ENCODE peak calls at places on chromosomes 13 and 19, in five cellular contexts. One of them, this sample, is unnamed.
A peak's percentile ranks its signal among the peaks of the same experiment; 100 is the strongest.

GRCh38 chr13:34001357-34001756 is 183.4 kb downstream of the RFC3 start:
- DNase-seq in H9: no peak
- DNase-seq in kidney: no peak
- DNase-seq in GM13977: no peak
- DNase-seq in MCF 10A: no peak
- DNase-seq in this sample: no peak

GRCh38 chr19:42547927-42548326 is 19.6 kb upstream of the CEACAM1 start:
- DNase-seq in H9: no peak
- DNase-seq in kidney: no peak
- DNase-seq in GM13977: no peak
- DNase-seq in MCF 10A: no peak
- DNase-seq in this sample: no peak

GRCh38 chr13:47433461-47434005 is 536.7 kb upstream of the HTR2A start:
- DNase-seq in H9: no peak
- DNase-seq in kidney: no peak
- DNase-seq in GM13977: no peak
- DNase-seq in MCF 10A: no peak
- DNase-seq in this sample: no peak

GRCh38 chr13:74768521-74769090 is 634.4 kb upstream of the KLF12 start:
- DNase-seq in H9: no peak
- DNase-seq in kidney: no peak
- DNase-seq in GM13977: no peak
- DNase-seq in MCF 10A: no peak
- DNase-seq in this sample: no peak

GRCh38 chr19:16073988-16074387 is 2.3 kb upstream of the TPM4 start:
- DNase-seq in H9: no peak
- DNase-seq in kidney: peak; percentile 23
- DNase-seq in GM13977: no peak
- DNase-seq in MCF 10A: no peak
- DNase-seq in this sample: no peak

GRCh38 chr13:86946734-86947133 is 724.4 kb upstream of the SLITRK5 start:
- DNase-seq in H9: no peak
- DNase-seq in kidney: no peak
- DNase-seq in GM13977: peak; percentile 9
- DNase-seq in MCF 10A: no peak
- DNase-seq in this sample: no peak

GRCh38 chr19:7751157-7751783 is 3.9 kb upstream of the CD209 start:
- DNase-seq in H9: no peak
- DNase-seq in kidney: no peak
- DNase-seq in GM13977: no peak
- DNase-seq in MCF 10A: peak; percentile 15
- DNase-seq in this sample: no peak

GRCh38 chr13:77516342-77516789 is 19.1 kb upstream of the SCEL start:
- DNase-seq in H9: no peak
- DNase-seq in kidney: peak; percentile 69
- DNase-seq in GM13977: no peak
- DNase-seq in MCF 10A: peak; percentile 52
- DNase-seq in this sample: no peak

GRCh38 chr13:29924482-29924884 is 74.1 kb upstream of the UBL3 start:
- DNase-seq in H9: no peak
- DNase-seq in kidney: no peak
- DNase-seq in GM13977: no peak
- DNase-seq in MCF 10A: peak; percentile 46
- DNase-seq in this sample: no peak

GRCh38 chr19:1360818-1361461 is 22.8 kb upstream of the NDUFS7 start:
- DNase-seq in H9: no peak
- DNase-seq in kidney: peak; percentile 92
- DNase-seq in GM13977: no peak
- DNase-seq in MCF 10A: peak; percentile 60
- DNase-seq in this sample: no peak

DNA sequence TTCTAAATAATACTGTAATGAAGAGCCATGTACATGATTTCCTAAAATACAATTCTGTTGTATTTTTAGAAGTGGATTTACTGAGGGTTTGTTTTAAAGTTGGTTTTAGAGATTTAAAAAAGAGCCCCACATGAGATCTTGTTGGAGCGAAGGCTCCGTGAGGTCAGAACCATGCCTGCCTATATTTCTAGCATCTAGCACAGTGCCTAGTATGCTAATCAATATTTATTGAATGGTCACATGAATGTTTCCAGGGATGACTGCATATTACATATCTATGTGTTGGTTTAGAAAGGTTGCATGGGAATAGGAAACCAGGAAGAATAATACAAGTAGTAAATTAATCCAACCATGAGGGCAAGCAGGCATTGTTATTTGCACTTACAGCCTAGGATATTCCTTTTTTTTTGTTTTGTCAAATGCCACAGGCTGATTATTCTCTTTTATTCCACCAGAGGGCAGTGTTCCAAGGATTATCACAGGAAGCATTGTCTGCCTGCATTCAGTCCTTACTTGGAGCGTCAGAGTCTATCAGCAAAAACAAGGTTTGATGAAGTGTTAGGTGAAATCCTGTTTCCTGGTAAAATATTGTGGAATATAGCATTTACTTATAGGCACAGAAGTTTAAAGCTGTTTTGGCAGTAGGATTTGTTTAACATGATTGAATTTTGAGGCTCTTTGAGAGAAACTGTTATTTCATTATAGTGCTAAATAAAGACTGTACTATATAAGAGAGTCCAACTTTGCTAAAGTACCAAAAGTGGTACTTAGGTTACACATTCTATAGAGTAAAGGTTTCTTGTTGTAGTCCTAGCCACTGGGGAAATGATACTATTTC is 46.8 kb downstream of the COG3 start:
- DNase-seq in H9: no peak
- DNase-seq in kidney: no peak
- DNase-seq in GM13977: peak; percentile 65
- DNase-seq in MCF 10A: peak; percentile 71
- DNase-seq in this sample: peak; percentile 65
- TF ChIP-seq CTCF in H9: peak; percentile 87
- TF ChIP-seq CTCF in kidney: peak; percentile 88
- TF ChIP-seq CTCF in GM13977: peak; percentile 68
- TF ChIP-seq CTCF in MCF 10A: peak; percentile 69
- TF ChIP-seq CTCF in this sample: peak; percentile 68

GRCh38 chr19:54391589-54392061 is 23.6 kb upstream of the TTYH1 start:
- DNase-seq in H9: peak; percentile 52
- DNase-seq in kidney: no peak
- DNase-seq in GM13977: no peak
- DNase-seq in MCF 10A: peak; percentile 8
- DNase-seq in this sample: no peak
- TF ChIP-seq CTCF in H9: peak; percentile 48
- TF ChIP-seq CTCF in kidney: no peak
- TF ChIP-seq CTCF in GM13977: no peak
- TF ChIP-seq CTCF in MCF 10A: no peak
- TF ChIP-seq CTCF in this sample: no peak

GRCh38 chr19:30667227-30667626 is 295.0 kb downstream of the ZNF536 start:
- DNase-seq in H9: no peak
- DNase-seq in kidney: no peak
- DNase-seq in GM13977: no peak
- DNase-seq in MCF 10A: no peak
- DNase-seq in this sample: no peak

GRCh38 chr19:30662211-30662861 is 290.2 kb downstream of the ZNF536 start:
- DNase-seq in H9: no peak
- DNase-seq in kidney: no peak
- DNase-seq in GM13977: no peak
- DNase-seq in MCF 10A: no peak
- DNase-seq in this sample: no peak

GRCh38 chr19:30666301-30666803 is 294.2 kb downstream of the ZNF536 start:
- DNase-seq in H9: peak; percentile 75
- DNase-seq in kidney: no peak
- DNase-seq in GM13977: peak; percentile 60
- DNase-seq in MCF 10A: peak; percentile 44
- DNase-seq in this sample: peak; percentile 62

GRCh38 chr19:30665449-30665848 is 293.3 kb downstream of the ZNF536 start:
- DNase-seq in H9: no peak
- DNase-seq in kidney: no peak
- DNase-seq in GM13977: no peak
- DNase-seq in MCF 10A: no peak
- DNase-seq in this sample: no peak

DNA sequence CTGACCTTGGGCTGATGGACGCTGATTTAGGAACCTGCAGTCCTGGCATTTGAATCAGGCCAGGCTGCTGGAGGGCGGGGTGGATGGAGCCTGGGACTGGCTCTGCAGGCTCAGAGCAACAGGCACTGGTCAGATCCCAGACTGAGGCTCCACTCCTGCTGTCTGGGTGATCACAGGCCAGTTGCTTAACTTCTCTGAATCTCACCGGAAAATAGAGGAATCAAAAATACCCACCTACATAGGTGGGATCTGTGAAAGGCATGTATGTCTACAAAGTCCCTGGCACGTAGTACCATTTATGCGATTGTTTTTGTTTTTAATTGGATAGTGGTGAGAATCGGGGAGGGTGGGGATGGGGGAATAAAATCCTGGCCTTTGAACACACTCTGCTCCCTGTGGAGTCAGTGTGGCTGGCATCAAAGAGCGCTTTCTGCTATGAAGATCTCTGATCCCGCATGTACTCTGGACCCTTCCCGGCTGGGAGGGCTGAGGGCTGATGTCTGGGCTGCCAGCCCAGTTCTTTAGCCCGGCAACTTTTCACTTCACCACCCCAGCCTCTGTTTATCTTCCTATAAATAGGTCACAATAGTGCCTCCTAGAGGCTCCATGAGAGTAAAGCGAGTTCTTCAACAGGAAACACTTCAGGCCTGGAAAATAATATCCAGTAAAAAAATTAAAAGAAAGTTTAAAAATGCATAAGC is 292.3 kb downstream of the ZNF536 start:
- DNase-seq in H9: peak; percentile 53
- DNase-seq in kidney: no peak
- DNase-seq in GM13977: no peak
- DNase-seq in MCF 10A: no peak
- DNase-seq in this sample: no peak
- TF ChIP-seq CTCF in H9: peak; percentile 74
- TF ChIP-seq CTCF in kidney: peak; percentile 14
- TF ChIP-seq CTCF in GM13977: no peak
- TF ChIP-seq CTCF in MCF 10A: peak; percentile 11
- TF ChIP-seq CTCF in this sample: no peak

DNA sequence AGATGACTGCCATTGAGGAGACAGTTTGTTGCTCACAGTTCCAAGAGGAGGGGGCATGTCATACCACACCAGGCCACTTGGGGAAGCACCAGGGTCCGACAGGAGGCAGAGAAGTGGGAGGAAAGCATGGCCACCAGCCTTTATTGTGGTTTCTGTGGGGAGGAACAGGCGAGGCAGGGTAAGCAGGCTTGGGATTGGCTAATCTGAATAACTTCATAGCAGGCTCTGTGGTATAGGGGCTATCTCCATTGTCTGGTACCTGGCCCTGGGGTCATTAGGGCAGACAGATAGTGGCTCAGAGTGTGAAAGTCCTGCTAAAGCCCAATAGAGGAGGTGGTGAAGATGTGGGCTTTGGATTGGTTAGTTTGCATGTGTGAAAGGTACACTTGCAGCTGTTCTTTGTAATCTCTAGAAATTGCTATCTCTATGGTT is 35.5 kb downstream of the CBY2 start:
- DNase-seq in H9: peak; percentile 65
- DNase-seq in kidney: no peak
- DNase-seq in GM13977: peak; percentile 50
- DNase-seq in MCF 10A: peak; percentile 11
- DNase-seq in this sample: peak; percentile 57
- TF ChIP-seq CTCF in H9: peak; percentile 66
- TF ChIP-seq CTCF in kidney: no peak
- TF ChIP-seq CTCF in GM13977: peak; percentile 48
- TF ChIP-seq CTCF in MCF 10A: no peak
- TF ChIP-seq CTCF in this sample: no peak

DNA sequence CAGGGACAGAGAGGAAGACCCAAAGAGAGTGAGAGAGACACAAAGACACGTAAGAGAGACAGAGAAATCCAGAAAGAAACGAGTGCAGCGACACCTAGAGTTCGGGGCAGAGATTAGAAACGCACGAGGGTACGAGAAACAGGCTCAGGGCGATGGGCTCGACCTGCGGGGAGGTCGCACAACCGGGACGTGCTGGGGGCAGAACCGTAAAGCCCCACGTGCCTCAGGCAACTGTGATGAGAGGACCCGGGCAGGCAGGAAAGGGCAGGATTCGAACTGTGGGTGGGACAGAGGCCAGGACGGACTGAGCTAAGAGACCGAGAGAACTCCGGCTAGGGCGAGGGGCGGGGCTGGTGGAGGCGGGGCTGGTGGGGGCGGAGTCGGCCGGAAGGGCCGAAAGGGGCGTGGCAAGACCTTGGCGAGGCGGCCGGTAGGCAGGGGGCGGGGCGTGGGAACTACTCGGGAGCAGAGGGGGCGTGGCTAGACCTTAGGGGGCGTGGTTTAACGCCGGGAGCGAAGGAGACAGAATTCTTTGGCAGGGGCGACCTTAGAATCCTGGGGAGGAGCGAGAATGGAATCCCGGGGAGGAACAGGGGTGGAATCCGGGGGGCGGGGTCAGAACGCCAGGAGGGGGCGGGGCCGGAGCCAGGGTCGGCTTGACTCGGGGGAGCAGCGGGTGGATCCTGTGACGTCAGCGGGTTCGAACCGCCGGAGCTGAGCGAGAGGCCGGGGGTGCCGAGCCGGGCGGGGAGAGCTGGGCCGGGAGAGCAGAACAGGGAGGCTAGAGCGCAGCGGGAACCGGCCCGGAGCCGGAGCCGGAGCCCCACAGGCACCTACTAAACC is at the start of gene NECTIN2:
- DNase-seq in H9: peak; percentile 99
- DNase-seq in kidney: peak; percentile 100
- DNase-seq in GM13977: peak; percentile 100
- DNase-seq in MCF 10A: peak; percentile 99
- DNase-seq in this sample: peak; percentile 100
- TF ChIP-seq CTCF in H9: peak; percentile 78
- TF ChIP-seq CTCF in kidney: peak; percentile 60
- TF ChIP-seq CTCF in GM13977: peak; percentile 75
- TF ChIP-seq CTCF in MCF 10A: peak; percentile 82
- TF ChIP-seq CTCF in this sample: peak; percentile 56

GRCh38 chr13:39811696-39812095 is 156.2 kb downstream of the COG6 start:
- DNase-seq in H9: no peak
- DNase-seq in kidney: no peak
- DNase-seq in GM13977: no peak
- DNase-seq in MCF 10A: no peak
- DNase-seq in this sample: no peak
- TF ChIP-seq CTCF in H9: peak; percentile 33
- TF ChIP-seq CTCF in kidney: no peak
- TF ChIP-seq CTCF in GM13977: no peak
- TF ChIP-seq CTCF in MCF 10A: no peak
- TF ChIP-seq CTCF in this sample: no peak